ENCODE peak calls at places on chromosome 7, in five cellular contexts. One of them, this sample, is unnamed.

GRCh38 chr7:84070770-84071169 is 123.8 kb downstream of the SEMA3A start:
- DNase-seq in KBM-7: no peak
- DNase-seq in left lobe of liver: no peak
- DNase-seq in epithelial cell of prostate: no peak
- DNase-seq in stimulated activated CD8-positive, alpha-beta memory T cell treated with anti-CD3 and anti-CD28 coated beads, Interleukin-2, amount 100 ng/mL, for 1 hour: no peak
- DNase-seq in this sample: no peak

GRCh38 chr7:25384820-25385560 is 156.7 kb upstream of the NPVF start:
- DNase-seq in KBM-7: no peak
- DNase-seq in left lobe of liver: no peak
- DNase-seq in epithelial cell of prostate: no peak
- DNase-seq in stimulated activated CD8-positive, alpha-beta memory T cell treated with anti-CD3 and anti-CD28 coated beads, Interleukin-2, amount 100 ng/mL, for 1 hour: no peak
- DNase-seq in this sample: no peak

GRCh38 chr7:13829231-13829630 is 160.2 kb downstream of the ETV1 start:
- DNase-seq in KBM-7: no peak
- DNase-seq in left lobe of liver: no peak
- DNase-seq in epithelial cell of prostate: no peak
- DNase-seq in stimulated activated CD8-positive, alpha-beta memory T cell treated with anti-CD3 and anti-CD28 coated beads, Interleukin-2, amount 100 ng/mL, for 1 hour: no peak
- DNase-seq in this sample: no peak

GRCh38 chr7:70696139-70696782 is 435.7 kb upstream of the GALNT17 start:
- DNase-seq in KBM-7: no peak
- DNase-seq in left lobe of liver: peak
- DNase-seq in epithelial cell of prostate: no peak
- DNase-seq in stimulated activated CD8-positive, alpha-beta memory T cell treated with anti-CD3 and anti-CD28 coated beads, Interleukin-2, amount 100 ng/mL, for 1 hour: no peak
- DNase-seq in this sample: peak

GRCh38 chr7:108244110-108244509 is 113.9 kb upstream of the LAMB4 start:
- DNase-seq in KBM-7: no peak
- DNase-seq in left lobe of liver: no peak
- DNase-seq in epithelial cell of prostate: no peak
- DNase-seq in stimulated activated CD8-positive, alpha-beta memory T cell treated with anti-CD3 and anti-CD28 coated beads, Interleukin-2, amount 100 ng/mL, for 1 hour: no peak
- DNase-seq in this sample: no peak

GRCh38 chr7:151172273-151173141 is 5.0 kb upstream of the GBX1 start:
- DNase-seq in KBM-7: peak
- DNase-seq in left lobe of liver: peak
- DNase-seq in epithelial cell of prostate: no peak
- DNase-seq in stimulated activated CD8-positive, alpha-beta memory T cell treated with anti-CD3 and anti-CD28 coated beads, Interleukin-2, amount 100 ng/mL, for 1 hour: peak
- DNase-seq in this sample: peak

GRCh38 chr7:96277921-96278320 is 44.0 kb downstream of the SLC25A13 start:
- DNase-seq in KBM-7: no peak
- DNase-seq in left lobe of liver: no peak
- DNase-seq in epithelial cell of prostate: no peak
- DNase-seq in stimulated activated CD8-positive, alpha-beta memory T cell treated with anti-CD3 and anti-CD28 coated beads, Interleukin-2, amount 100 ng/mL, for 1 hour: no peak
- DNase-seq in this sample: no peak

GRCh38 chr7:130959743-130960207 is 225.8 kb upstream of the KLF14 start:
- DNase-seq in KBM-7: peak
- DNase-seq in left lobe of liver: no peak
- DNase-seq in epithelial cell of prostate: no peak
- DNase-seq in stimulated activated CD8-positive, alpha-beta memory T cell treated with anti-CD3 and anti-CD28 coated beads, Interleukin-2, amount 100 ng/mL, for 1 hour: no peak
- DNase-seq in this sample: peak

This sample was measured in NAMALWA.